ENCODE peak calls at places on chromosomes 6 and 20, in seven cellular contexts. B is stomach, K is mucosa of descending colon, V is ascending aorta, N is A549, T is lower lobe of right lung, F is right lobe of liver. R is an unnamed sample.

GRCh38 chr6:137870744-137871247 is 3.7 kb downstream of the TNFAIP3 start:
- DNase-seq in B (no peak), T (no peak), K (no peak), N (no peak), F (no peak), V (no peak), R (no peak)

GRCh38 chr6:19896580-19897010 is 59.4 kb downstream of the ID4 start:
- DNase-seq in T (no peak), K (no peak), F (no peak), B (no peak), V (no peak), N (no peak), R (no peak)

GRCh38 chr20:2900845-2901592 is 27.7 kb downstream of the PTPRA start:
- DNase-seq in V (no peak), T (no peak), F (no peak), B (no peak), N (no peak), K (no peak), R (no peak)

GRCh38 chr20:45337367-45338120 is 10.7 kb downstream of the SDC4 start:
- DNase-seq in K (no peak), V (peak), T (peak), F (peak), B (peak), N (no peak), R (peak)

GRCh38 chr6:28841290-28841689 is 82.5 kb downstream of the TRIM27 start:
- DNase-seq in K (no peak), V (no peak), T (no peak), N (no peak), F (no peak), B (no peak), R (no peak)

GRCh38 chr6:156718647-156719394 is 58.4 kb upstream of the ARID1B start:
- DNase-seq in K (peak), N (peak), T (no peak), V (peak), F (no peak), B (peak), R (no peak)

GRCh38 chr6:161141173-161141572 is 132.7 kb downstream of the AGPAT4 start:
- DNase-seq in B (no peak), K (no peak), N (no peak), F (no peak), V (no peak), T (no peak), R (no peak)

GRCh38 chr6:170523256-170524187 is 29.6 kb downstream of the PSMB1 start:
- DNase-seq in F (no peak), V (no peak), K (no peak), B (no peak), N (no peak), T (no peak), R (no peak)

GRCh38 chr6:113969888-113970807 is 800 bp downstream of the HDAC2 start:
- DNase-seq in F (peak), T (peak), B (peak), K (peak), V (no peak), N (no peak), R (peak)

GRCh38 chr6:113442040-113442439 is 415.1 kb upstream of the MARCKS start:
- DNase-seq in T (no peak), F (no peak), K (no peak), V (no peak), N (no peak), B (no peak), R (no peak)

GRCh38 chr6:37860226-37860839 is 40.8 kb downstream of the ZFAND3 start:
- DNase-seq in B (no peak), N (peak), K (peak), T (no peak), V (no peak), F (no peak), R (no peak)

GRCh38 chr6:139844907-139845306 is 470.5 kb upstream of the CITED2 start:
- DNase-seq in K (no peak), T (no peak), N (no peak), F (no peak), B (no peak), V (no peak), R (no peak)

GRCh38 chr20:43432498-43432897 is 25.2 kb upstream of the SRSF6 start:
- DNase-seq in V (no peak), F (no peak), B (no peak), K (no peak), N (no peak), T (no peak), R (no peak)

GRCh38 chr6:43604174-43604573 is 24.9 kb downstream of the GTPBP2 start:
- DNase-seq in B (no peak), N (no peak), T (no peak), V (no peak), K (no peak), F (no peak), R (no peak)

GRCh38 chr6:25874118-25874517 is at the start of gene SLC17A3:
- DNase-seq in K (no peak), B (no peak), T (no peak), N (no peak), V (no peak), F (no peak), R (no peak)

GRCh38 chr6:131368077-131368911 is 204.7 kb upstream of the ARG1 start:
- DNase-seq in B (peak), F (peak), K (peak), T (peak), V (no peak), N (no peak), R (no peak)

GRCh38 chr6:45916692-45917091 is 99.0 kb downstream of the CLIC5 start:
- DNase-seq in V (no peak), N (no peak), T (no peak), F (no peak), K (no peak), B (no peak), R (no peak)

GRCh38 chr20:17617212-17617867 is 47.5 kb downstream of the DSTN start:
- DNase-seq in N (peak), T (peak), V (no peak), K (peak), F (peak), B (peak), R (peak)

GRCh38 chr6:96150431-96150830 is 134.7 kb downstream of the FUT9 start:
- DNase-seq in B (no peak), V (no peak), F (no peak), N (no peak), T (no peak), K (no peak), R (no peak)

GRCh38 chr6:145783796-145784195 is 30.8 kb downstream of the FBXO30 start:
- DNase-seq in T (no peak), F (no peak), V (no peak), B (no peak), N (no peak), K (no peak), R (no peak)

GRCh38 chr6:105692630-105693212 is 289.8 kb upstream of the PREP start:
- DNase-seq in K (no peak), B (no peak), N (no peak), F (no peak), T (no peak), V (no peak), R (no peak)

GRCh38 chr6:129131282-129131681 is 248.3 kb downstream of the LAMA2 start:
- DNase-seq in B (no peak), K (no peak), F (no peak), N (no peak), T (no peak), V (no peak), R (no peak)

GRCh38 chr6:145736854-145737181 is 1.5 kb upstream of the EPM2A start:
- DNase-seq in V (no peak), F (no peak), N (no peak), K (peak), T (no peak), B (no peak), R (no peak)

GRCh38 chr6:98657764-98658163 is 176.6 kb upstream of the POU3F2 start:
- DNase-seq in B (no peak), K (peak), V (no peak), T (peak), F (no peak), N (no peak), R (peak)

GRCh38 chr6:66689608-66690007 is 982.6 kb upstream of the EYS start:
- DNase-seq in T (no peak), F (no peak), V (no peak), N (no peak), K (no peak), B (no peak), R (no peak)

GRCh38 chr6:148890605-148891004 is 143.8 kb downstream of the UST start:
- DNase-seq in K (no peak), F (no peak), N (no peak), B (no peak), V (no peak), T (no peak), R (no peak)

GRCh38 chr6:151773382-151773781 is 34.1 kb upstream of the ESR1 start:
- DNase-seq in F (no peak), N (no peak), K (no peak), T (no peak), V (no peak), B (no peak), R (no peak)

GRCh38 chr6:38942442-38942841 is 106.1 kb upstream of the GLP1R start:
- DNase-seq in N (no peak), B (no peak), V (no peak), K (no peak), F (no peak), T (no peak), R (no peak)

GRCh38 chr6:79313254-79313653 is 78.8 kb upstream of the HMGN3 start:
- DNase-seq in V (no peak), F (no peak), K (no peak), N (no peak), B (no peak), T (no peak), R (no peak)

GRCh38 chr6:43953794-43954310 is 173.4 kb downstream of the MRPL14 start:
- DNase-seq in V (no peak), F (no peak), N (no peak), K (no peak), B (no peak), T (no peak), R (no peak)

GRCh38 chr6:13500264-13500663 is 12.9 kb upstream of the GFOD1 start:
- DNase-seq in T (no peak), F (no peak), K (no peak), N (no peak), B (no peak), V (no peak), R (no peak)

GRCh38 chr6:118297821-118298220 is 250.3 kb upstream of the PLN start:
- DNase-seq in F (no peak), K (no peak), V (no peak), B (no peak), N (no peak), T (no peak), R (no peak)

GRCh38 chr6:2999005-2999620 is 581 bp upstream of the NQO2 start:
- DNase-seq in B (peak), K (peak), V (peak), T (peak), F (peak), N (no peak), R (no peak)

GRCh38 chr6:27768556-27768955 is 143.6 kb downstream of the OR2B2 start:
- DNase-seq in T (no peak), V (no peak), B (no peak), K (no peak), F (no peak), N (no peak), R (no peak)

GRCh38 chr6:27765028-27765427 is 147.2 kb downstream of the OR2B2 start:
- DNase-seq in T (no peak), F (no peak), N (no peak), B (no peak), K (no peak), V (no peak), R (no peak)

GRCh38 chr6:27770724-27771123 is 141.5 kb downstream of the OR2B2 start:
- DNase-seq in K (no peak), N (no peak), B (no peak), F (no peak), T (no peak), V (no peak), R (no peak)

GRCh38 chr6:27766405-27766804 is 145.8 kb downstream of the OR2B2 start:
- DNase-seq in T (no peak), B (no peak), V (no peak), F (no peak), K (no peak), N (no peak), R (no peak)

DNA sequence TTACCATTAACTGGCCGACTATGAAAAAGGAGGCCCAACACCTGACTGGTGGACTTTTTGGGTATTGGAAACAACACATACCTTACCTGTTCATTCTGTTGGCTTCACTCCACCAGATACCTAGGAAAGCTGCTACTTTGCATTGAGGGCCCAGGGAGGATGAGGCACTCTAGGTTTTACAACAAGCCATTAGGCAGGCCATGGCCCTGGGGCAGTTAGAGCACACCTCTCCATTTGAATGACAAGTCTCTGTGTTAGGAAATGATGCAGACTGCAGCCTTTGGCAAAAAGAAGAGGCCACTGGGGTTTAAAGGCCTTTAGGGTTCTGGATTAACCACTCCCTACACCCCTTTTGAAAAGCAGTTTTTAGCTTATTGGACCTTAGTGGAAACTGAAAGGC is 144.3 kb downstream of the OR2B2 start:
- DNase-seq in V (no peak), F (no peak), B (no peak), T (no peak), N (no peak), K (no peak), R (no peak)
- H3K4me3 ChIP-seq in V (no peak), F (no peak), B (no peak), T (no peak), N (no peak), K (no peak), R (no peak)

GRCh38 chr20:8039048-8039447 is 19.5 kb upstream of the TMX4 start:
- DNase-seq in B (no peak), V (no peak), F (no peak), T (no peak), K (no peak), N (no peak), R (no peak)
- TF ChIP-seq CTCF in B (no peak), V (no peak), F (no peak), T (no peak), K (no peak), N (no peak), R (no peak)

DNA sequence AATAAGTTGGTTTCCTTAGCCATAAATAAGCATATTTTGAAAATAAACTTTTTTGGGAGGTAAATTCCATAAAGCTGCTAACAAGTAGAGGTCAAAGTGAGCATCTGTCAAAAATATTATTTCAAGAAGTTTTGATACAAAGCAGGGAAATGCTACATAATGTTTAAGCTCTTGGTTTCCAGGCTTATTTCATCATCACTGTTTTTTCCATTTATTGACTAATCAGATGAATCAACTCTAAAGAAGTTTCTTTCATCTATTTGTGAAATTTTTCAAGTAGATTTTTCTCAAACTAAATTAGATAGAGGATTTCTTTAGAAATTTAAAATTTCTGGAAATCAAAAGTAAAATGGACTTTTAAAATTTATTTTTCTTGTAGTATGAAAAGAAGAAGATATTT is 89.5 kb upstream of the TBX18 start:
- DNase-seq in K (no peak), V (no peak), B (no peak), F (no peak), N (no peak), T (no peak), R (no peak)
- H3K4me3 ChIP-seq in K (no peak), V (no peak), B (no peak), F (no peak), N (no peak), T (no peak), R (no peak)

GRCh38 chr6:81589465-81590313 is 162.8 kb downstream of the TENT5A start:
- DNase-seq in K (peak), V (no peak), B (peak), F (peak), T (no peak), N (no peak), R (no peak)
- TF ChIP-seq CTCF in K (no peak), V (no peak), B (no peak), F (no peak), T (no peak), N (no peak), R (no peak)

DNA sequence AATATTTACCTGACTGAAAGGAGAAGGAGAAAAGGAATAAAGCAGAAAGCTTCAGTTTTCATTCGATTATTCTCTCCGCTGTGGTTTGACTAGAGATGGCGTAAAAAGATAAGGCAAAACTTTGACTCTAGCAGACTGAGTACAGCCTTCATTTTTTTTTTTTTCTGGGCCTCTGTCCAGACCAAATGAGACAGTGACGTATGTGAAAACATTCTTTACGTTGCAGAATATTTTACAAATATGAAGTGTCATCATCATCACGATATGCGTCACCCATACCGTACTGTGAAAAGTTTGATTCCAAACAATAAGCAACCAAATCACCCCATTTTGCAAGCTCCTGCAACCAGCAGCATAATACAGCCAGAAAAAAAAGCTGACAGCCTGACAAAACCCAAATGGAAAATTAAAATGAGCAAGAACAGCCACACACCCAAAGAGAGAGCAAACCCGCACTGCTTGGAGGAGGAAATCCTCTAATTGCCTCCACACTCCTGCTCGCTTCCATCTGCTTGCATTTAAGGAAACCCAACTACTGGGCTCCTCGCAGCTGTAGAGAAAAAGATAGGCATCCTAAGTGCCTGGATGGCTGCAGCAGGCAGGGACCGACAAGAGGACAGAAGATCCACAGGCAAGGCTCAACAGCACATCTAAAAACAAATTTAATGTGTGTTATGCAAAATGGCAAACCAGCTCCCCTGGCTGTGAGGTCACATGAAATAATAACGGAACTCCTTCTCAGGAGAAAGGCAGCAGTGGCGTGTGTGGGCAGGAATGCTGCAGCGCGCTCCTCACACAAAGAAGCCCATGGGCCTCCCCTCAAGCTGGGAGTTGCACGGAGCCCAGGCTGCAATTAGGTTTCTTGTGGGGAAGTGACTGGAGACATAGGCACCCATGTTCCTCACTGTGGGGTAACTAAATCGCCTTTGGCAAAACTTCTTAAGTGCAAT is 113.1 kb downstream of the FYN start:
- DNase-seq in V (no peak), F (no peak), N (no peak), B (no peak), K (no peak), T (no peak), R (no peak)
- H3K4me3 ChIP-seq in V (no peak), F (peak), N (no peak), B (peak), K (no peak), T (peak), R (no peak)

GRCh38 chr6:15423286-15423957 is 177.6 kb downstream of the JARID2 start:
- DNase-seq in B (no peak), V (no peak), T (no peak), K (no peak), F (no peak), N (no peak), R (no peak)

GRCh38 chr6:15419493-15419892 is 173.6 kb downstream of the JARID2 start:
- DNase-seq in T (no peak), F (no peak), B (no peak), N (no peak), V (no peak), K (no peak), R (no peak)

GRCh38 chr6:15421945-15422733 is 176.3 kb downstream of the JARID2 start:
- DNase-seq in B (no peak), K (no peak), F (no peak), T (no peak), V (no peak), N (no peak), R (no peak)

GRCh38 chr6:15417811-15418210 is 171.9 kb downstream of the JARID2 start:
- DNase-seq in T (no peak), K (no peak), F (no peak), V (no peak), B (no peak), N (no peak), R (no peak)

DNA sequence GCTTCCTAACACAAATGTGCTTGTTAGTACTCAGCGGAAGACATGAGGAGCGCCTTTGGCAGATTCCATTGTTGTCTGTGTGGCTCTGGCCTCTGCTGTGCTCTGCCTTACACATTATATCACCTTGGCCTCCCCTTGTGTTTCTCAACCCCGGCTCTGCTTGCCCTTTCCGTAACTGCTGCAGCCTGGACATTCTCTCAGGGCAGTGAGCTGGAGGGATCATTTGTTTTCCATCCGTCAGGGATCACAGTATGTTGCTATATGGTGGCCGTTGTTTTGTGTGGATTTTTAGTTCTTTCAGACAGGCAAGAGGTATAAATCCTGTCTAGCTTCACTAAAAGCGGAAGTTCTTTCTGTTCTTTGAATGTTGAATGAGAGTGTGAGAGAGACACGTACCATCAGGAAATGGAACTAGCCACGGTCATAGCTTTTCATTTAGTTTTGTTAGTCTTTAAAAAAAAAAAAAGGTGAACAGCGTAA is 175.1 kb downstream of the JARID2 start:
- DNase-seq in V (no peak), B (no peak), T (no peak), N (no peak), K (no peak), F (no peak), R (no peak)
- TF ChIP-seq CTCF in V (no peak), B (no peak), T (no peak), N (no peak), K (no peak), F (no peak), R (no peak)

GRCh38 chr6:30793521-30794194 is 49.3 kb upstream of the IER3 start:
- DNase-seq in K (no peak), B (no peak), N (no peak), V (no peak), F (no peak), T (no peak), R (no peak)
- H3K4me3 ChIP-seq in K (no peak), B (no peak), N (no peak), V (no peak), F (no peak), T (no peak), R (no peak)

GRCh38 chr20:57573176-57573575 is 12.3 kb downstream of the PCK1 start:
- DNase-seq in K (no peak), F (no peak), B (no peak), N (no peak), T (no peak), V (no peak), R (no peak)
- TF ChIP-seq CTCF in K (no peak), F (no peak), B (no peak), N (no peak), T (no peak), V (no peak), R (no peak)

GRCh38 chr6:108168980-108169800 is 3.4 kb downstream of the NR2E1 start:
- DNase-seq in T (no peak), V (no peak), K (no peak), N (no peak), B (no peak), F (no peak), R (no peak)

GRCh38 chr6:108170607-108171290 is 4.9 kb downstream of the NR2E1 start:
- DNase-seq in K (no peak), F (no peak), V (no peak), T (no peak), B (no peak), N (no peak), R (no peak)

GRCh38 chr6:108168501-108168979 is 2.7 kb downstream of the NR2E1 start:
- DNase-seq in V (no peak), F (peak), K (peak), B (peak), N (no peak), T (peak), R (peak)

GRCh38 chr6:108171291-108171917 is 5.6 kb downstream of the NR2E1 start:
- DNase-seq in K (no peak), F (no peak), N (no peak), V (no peak), T (no peak), B (no peak), R (no peak)

GRCh38 chr6:108169801-108170606 is 4.2 kb downstream of the NR2E1 start:
- DNase-seq in F (no peak), N (no peak), K (no peak), T (no peak), V (no peak), B (no peak), R (no peak)
- H3K4me3 ChIP-seq in F (no peak), N (no peak), K (no peak), T (peak), V (no peak), B (no peak), R (no peak)